ENCODE peak calls at places on chromosomes 2 and 18, in four cellular contexts. X, P, O and S are unnamed samples.

GRCh38 chr2:215812966-215813365 is 200.4 kb downstream of the MREG start:
- DNase-seq in O (peak), P (no peak), X (peak), S (no peak)

GRCh38 chr2:171523339-171523931 is 1.2 kb downstream of the CYBRD1 start:
- DNase-seq in O (peak), P (peak), X (peak), S (peak)

GRCh38 chr2:88671786-88672427 is 19.6 kb upstream of the RPIA start:
- DNase-seq in X (peak), P (peak), O (peak), S (peak)

GRCh38 chr2:133287709-133288108 is 280.6 kb downstream of the NCKAP5 start:
- DNase-seq in X (peak), O (peak), P (no peak), S (no peak)

GRCh38 chr2:232761301-232761907 is 15.0 kb downstream of the KCNJ13 start:
- DNase-seq in X (peak), P (peak), O (peak), S (peak)

GRCh38 chr2:11944311-11944710 is 197.9 kb downstream of the LPIN1 start:
- DNase-seq in P (no peak), X (no peak), O (no peak), S (no peak)

GRCh38 chr18:46754188-46754587 is 2.7 kb downstream of the ST8SIA5 start:
- DNase-seq in O (no peak), X (no peak), P (peak), S (peak)

GRCh38 chr2:108587621-108588020 is 53.4 kb downstream of the LIMS1 start:
- DNase-seq in X (peak), O (peak), P (no peak), S (no peak)

GRCh38 chr18:69383191-69383590 is 17.5 kb upstream of the DOK6 start:
- DNase-seq in X (peak), O (peak), P (no peak), S (no peak)

GRCh38 chr2:45896281-45896680 is 244.8 kb downstream of the PRKCE start:
- DNase-seq in X (no peak), P (no peak), O (no peak), S (no peak)

GRCh38 chr18:64288446-64288845 is 139.6 kb upstream of the LINC00305 start:
- DNase-seq in O (no peak), P (no peak), X (no peak), S (no peak)

GRCh38 chr2:121255363-121255762 is 29.6 kb downstream of the TFCP2L1 start:
- DNase-seq in X (no peak), O (no peak), P (no peak), S (no peak)

GRCh38 chr2:17830053-17831034 is 14.1 kb downstream of the MSGN1 start:
- DNase-seq in X (peak), O (peak), P (no peak), S (no peak)

GRCh38 chr18:76564636-76565237 is 69.7 kb upstream of the ZNF516 start:
- DNase-seq in X (peak), P (no peak), O (no peak), S (no peak)

GRCh38 chr18:49561377-49562193 is at the start of gene LIPG:
- DNase-seq in P (no peak), X (no peak), O (peak), S (peak)

GRCh38 chr2:149188291-149188690 is 142.1 kb upstream of the LYPD6 start:
- DNase-seq in O (no peak), X (peak), P (no peak), S (no peak)

GRCh38 chr2:159208449-159208848 is 78.1 kb downstream of the WDSUB1 start:
- DNase-seq in X (no peak), P (no peak), O (no peak), S (no peak)

GRCh38 chr2:233814063-233814435 is 35.9 kb downstream of the MROH2A start:
- DNase-seq in O (no peak), P (no peak), X (no peak), S (no peak)

GRCh38 chr18:68679531-68679930 is 35.4 kb downstream of the TMX3 start:
- DNase-seq in P (no peak), O (peak), X (peak), S (no peak)

GRCh38 chr18:80196528-80197320 is 50.6 kb downstream of the PARD6G start:
- DNase-seq in X (peak), O (peak), P (no peak), S (no peak)

GRCh38 chr2:219661955-219662395 is 34.5 kb downstream of the SLC4A3 start:
- DNase-seq in P (no peak), X (peak), O (peak), S (no peak)

GRCh38 chr2:96841707-96842495 is 1.9 kb downstream of the ANKRD23 start:
- DNase-seq in P (no peak), X (no peak), O (no peak), S (no peak)

GRCh38 chr2:27736031-27736889 is 35.3 kb upstream of the MRPL33 start:
- DNase-seq in X (no peak), O (peak), P (no peak), S (no peak)

GRCh38 chr2:41836944-41837343 is 210.9 kb upstream of the PKDCC start:
- DNase-seq in X (peak), P (peak), O (peak), S (peak)

GRCh38 chr2:150480241-150480640 is 7.2 kb downstream of the RND3 start:
- DNase-seq in P (no peak), O (peak), X (peak), S (no peak)

GRCh38 chr2:48092846-48093498 is 186.7 kb upstream of the FBXO11 start:
- DNase-seq in O (peak), X (peak), P (no peak), S (no peak)

GRCh38 chr2:19731515-19731914 is 170.3 kb downstream of the TTC32 start:
- DNase-seq in P (no peak), O (no peak), X (no peak), S (no peak)

GRCh38 chr2:19728120-19728519 is 173.7 kb downstream of the TTC32 start:
- DNase-seq in X (no peak), O (no peak), P (no peak), S (no peak)

GRCh38 chr2:19732255-19732654 is 169.5 kb downstream of the TTC32 start:
- DNase-seq in P (no peak), O (no peak), X (no peak), S (no peak)

GRCh38 chr2:19733390-19733789 is 168.4 kb downstream of the TTC32 start:
- DNase-seq in O (no peak), X (no peak), P (no peak), S (no peak)

DNA sequence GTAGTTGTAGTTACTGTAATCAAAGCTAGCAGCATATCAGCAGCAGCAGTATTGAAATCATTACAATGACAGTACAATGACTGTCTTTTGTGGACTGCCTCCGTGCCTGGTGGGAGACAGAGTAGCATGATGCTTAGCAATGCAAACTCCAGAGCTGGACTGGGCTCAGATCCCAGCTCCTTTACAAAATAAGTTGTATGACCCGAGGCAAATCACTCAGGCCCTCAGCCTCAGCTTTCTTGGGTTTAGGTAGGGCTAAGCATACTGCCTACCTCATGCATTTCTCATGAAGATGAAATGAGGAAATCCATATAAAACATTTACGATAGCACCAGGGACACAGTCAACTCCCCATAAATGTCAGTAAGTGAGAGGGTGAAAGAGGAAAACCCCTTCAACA is 170.7 kb downstream of the TTC32 start:
- DNase-seq in X (no peak), O (no peak), P (no peak), S (no peak)
- H3K4me3 ChIP-seq in X (no peak), O (no peak), P (no peak), S (no peak)

DNA sequence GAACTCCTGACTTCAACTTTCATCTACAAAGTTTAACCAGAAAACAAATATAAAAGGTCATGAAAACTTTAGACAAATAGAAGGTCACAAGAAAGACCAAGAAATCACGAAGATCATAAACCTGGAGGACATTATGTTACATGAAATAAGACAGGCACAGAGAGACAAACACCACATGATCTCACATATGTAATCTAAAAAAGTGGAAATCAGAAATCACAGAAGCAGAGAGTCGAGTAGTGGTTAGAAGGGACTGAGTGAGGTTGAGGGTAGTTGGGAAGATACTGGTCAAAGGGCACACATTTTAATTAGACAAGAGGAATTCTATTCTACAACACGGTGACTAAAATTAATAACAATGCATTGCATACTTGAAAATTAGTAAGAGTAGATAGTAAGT is 1.4 kb downstream of the GCFC2 start:
- DNase-seq in X (no peak), O (peak), P (no peak), S (no peak)
- H3K4me3 ChIP-seq in X (peak), O (peak), P (peak), S (peak)

GRCh38 chr2:222296311-222296736 is 2.5 kb downstream of the PAX3 start:
- DNase-seq in X (no peak), P (no peak), O (no peak), S (no peak)
- H3K4me3 ChIP-seq in X (peak), P (no peak), O (peak), S (no peak)

GRCh38 chr2:191434072-191434471 is 188.9 kb downstream of the MYO1B start:
- DNase-seq in X (no peak), O (no peak), P (no peak), S (no peak)

GRCh38 chr2:191432121-191432520 is 186.9 kb downstream of the MYO1B start:
- DNase-seq in O (no peak), P (no peak), X (no peak), S (no peak)

GRCh38 chr2:191439481-191439880 is 194.3 kb downstream of the MYO1B start:
- DNase-seq in X (no peak), P (no peak), O (no peak), S (no peak)

GRCh38 chr2:191441761-191442160 is 196.6 kb downstream of the MYO1B start:
- DNase-seq in X (peak), P (no peak), O (peak), S (no peak)

DNA sequence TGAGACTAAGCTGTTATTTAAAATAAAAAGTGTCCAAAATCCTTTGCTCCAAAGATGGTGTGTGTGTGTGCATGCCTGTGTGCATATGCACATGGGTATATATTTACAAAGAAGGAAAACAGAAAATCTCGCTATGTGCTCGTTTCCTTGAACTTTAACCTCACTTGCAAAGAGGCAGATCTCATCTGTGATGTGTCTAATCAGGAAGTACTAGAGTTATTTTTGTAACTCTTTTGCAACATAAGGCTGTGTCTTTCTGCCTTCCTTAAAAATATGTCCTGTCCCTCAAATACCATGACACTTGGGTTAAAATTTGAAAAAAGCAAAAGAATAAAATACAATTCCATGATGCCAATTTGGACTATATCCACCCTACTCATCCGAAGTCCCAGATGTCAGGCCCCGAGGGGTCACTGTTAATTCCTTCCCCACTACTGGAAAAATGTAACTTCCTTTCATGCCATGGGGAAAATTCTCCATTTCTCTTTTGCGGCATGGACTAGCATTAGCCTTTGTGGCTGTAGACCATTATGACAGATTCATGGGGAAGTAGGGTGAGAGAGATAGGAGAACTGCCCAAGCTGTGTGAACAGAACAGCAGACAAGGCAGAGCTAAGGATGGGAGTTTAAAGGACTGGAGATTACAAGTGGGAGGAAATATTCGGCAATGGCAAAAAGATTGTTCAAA is 191.3 kb downstream of the MYO1B start:
- DNase-seq in P (no peak), X (no peak), O (no peak), S (no peak)
- H3K4me3 ChIP-seq in P (no peak), X (no peak), O (no peak), S (no peak)